ENCODE peak calls at places on chromosome 12, in eight cellular contexts. X, E, A, Z, F, U, J and D are unnamed samples.

GRCh38 chr12:94266796-94267529 is 118.6 kb downstream of the PLXNC1 start:
- DNase-seq in F (no peak), X (peak), E (no peak), U (no peak), A (peak), Z (no peak), J (peak), D (no peak)

GRCh38 chr12:62689042-62689839 is 222.6 kb downstream of the MON2 start:
- DNase-seq in F (no peak), Z (no peak), A (peak), J (no peak), E (no peak), U (no peak), X (no peak), D (no peak)

GRCh38 chr12:19045421-19045820 is 84.1 kb upstream of the PLEKHA5 start:
- DNase-seq in A (no peak), X (no peak), J (no peak), F (no peak), E (no peak), U (no peak), Z (no peak), D (no peak)

GRCh38 chr12:29024117-29024516 is 125.0 kb upstream of the FAR2 start:
- DNase-seq in Z (no peak), A (no peak), E (no peak), U (no peak), J (no peak), X (no peak), F (no peak), D (no peak)

GRCh38 chr12:11672833-11673232 is 23.4 kb downstream of the ETV6 start:
- DNase-seq in Z (peak), A (no peak), U (no peak), X (no peak), E (no peak), J (no peak), F (no peak), D (no peak)

GRCh38 chr12:29073631-29074239 is 75.3 kb upstream of the FAR2 start:
- DNase-seq in E (peak), A (peak), U (peak), J (no peak), Z (no peak), F (no peak), X (peak), D (peak)

GRCh38 chr12:49776413-49776812 is 35.1 kb downstream of the TMBIM6 start:
- DNase-seq in Z (peak), U (peak), X (peak), E (peak), J (peak), F (peak), A (peak), D (no peak)

GRCh38 chr12:71581206-71581605 is 82.4 kb downstream of the ZFC3H1 start:
- DNase-seq in J (no peak), F (no peak), E (no peak), X (no peak), U (no peak), Z (no peak), A (peak), D (no peak)

GRCh38 chr12:45324391-45324790 is 108.5 kb downstream of the ANO6 start:
- DNase-seq in U (no peak), X (no peak), E (no peak), J (no peak), A (peak), F (no peak), Z (no peak), D (no peak)

GRCh38 chr12:16573652-16574077 is 32.3 kb downstream of the LMO3 start:
- DNase-seq in A (no peak), F (no peak), X (no peak), E (no peak), Z (peak), J (peak), U (no peak), D (no peak)

GRCh38 chr12:57479376-57480115 is at the start of gene ARHGAP9:
- DNase-seq in Z (no peak), J (no peak), A (peak), E (no peak), X (no peak), F (peak), U (no peak), D (no peak)

GRCh38 chr12:67982165-67982563 is 7.1 kb upstream of the IFNG-AS1 start:
- DNase-seq in Z (no peak), X (no peak), A (peak), J (no peak), F (no peak), E (no peak), U (no peak), D (no peak)

GRCh38 chr12:66538970-66539369 is 139.9 kb downstream of the GRIP1 start:
- DNase-seq in A (peak), U (no peak), X (no peak), E (no peak), Z (no peak), J (no peak), F (no peak), D (no peak)

GRCh38 chr12:62519043-62519442 is 52.4 kb downstream of the MON2 start:
- DNase-seq in U (no peak), X (no peak), E (no peak), F (no peak), A (no peak), J (peak), Z (no peak), D (no peak)

GRCh38 chr12:546265-546919 is 86.7 kb downstream of the B4GALNT3 start:
- DNase-seq in X (no peak), E (no peak), J (no peak), F (no peak), U (no peak), Z (no peak), A (no peak), D (no peak)

GRCh38 chr12:108273217-108273616 is 65.9 kb downstream of the CMKLR1 start:
- DNase-seq in Z (no peak), J (no peak), X (no peak), F (no peak), U (no peak), A (no peak), E (no peak), D (no peak)

GRCh38 chr12:95740751-95741150 is 49.8 kb downstream of the NTN4 start:
- DNase-seq in U (no peak), F (no peak), X (no peak), J (no peak), A (no peak), E (no peak), Z (no peak), D (no peak)

GRCh38 chr12:52903855-52904508 is 894 bp downstream of the KRT8 start:
- DNase-seq in Z (peak), A (peak), E (peak), J (no peak), X (no peak), F (peak), U (peak), D (peak)